ENCODE peak calls at places on chromosome 11, in ten cellular contexts. N, X, F, A, K, R, G, M, U and J are unnamed samples.

GRCh38 chr11:132244871-132245557 is 874.6 kb downstream of the NTM start:
- DNase-seq in N (no peak), X (no peak), F (no peak), A (no peak), K (no peak), R (no peak), G (no peak), M (no peak), U (no peak), J (no peak)

GRCh38 chr11:128513915-128514681 is 73.3 kb downstream of the ETS1 start:
- DNase-seq in N (no peak), X (no peak), F (no peak), A (no peak), K (no peak), R (peak; percentile 48), G (no peak), M (no peak), U (no peak), J (no peak)

GRCh38 chr11:32890843-32891656 is 1.6 kb upstream of the QSER1 start:
- DNase-seq in N (no peak), X (no peak), F (no peak), A (no peak), K (no peak), R (no peak), G (no peak), M (no peak), U (peak; percentile 19), J (no peak)

GRCh38 chr11:17839973-17840611 is 105.5 kb downstream of the KCNC1 start:
- DNase-seq in N (no peak), X (peak; percentile 75), F (no peak), A (no peak), K (no peak), R (peak; percentile 26), G (no peak), M (no peak), U (no peak), J (no peak)

GRCh38 chr11:14384338-14384737 is 25.4 kb upstream of the RRAS2 start:
- DNase-seq in N (no peak), X (no peak), F (no peak), A (no peak), K (no peak), R (peak; percentile 27), G (no peak), M (peak; percentile 84), U (no peak), J (no peak)

GRCh38 chr11:70128435-70128906 is 50.4 kb downstream of the ANO1 start:
- DNase-seq in N (no peak), X (peak; percentile 60), F (peak; percentile 22), A (no peak), K (no peak), R (peak; percentile 59), G (peak; percentile 39), M (no peak), U (no peak), J (peak; percentile 88)

GRCh38 chr11:1574256-1575242 is 2.5 kb upstream of the DUSP8 start:
- DNase-seq in N (no peak), X (peak; percentile 24), F (no peak), A (peak; percentile 82), K (peak; percentile 51), R (peak; percentile 16), G (no peak), M (peak; percentile 47), U (peak; percentile 77), J (no peak)

GRCh38 chr11:67371549-67372231 is 1.7 kb downstream of the CLCF1 start:
- DNase-seq in N (no peak), X (no peak), F (no peak), A (peak; percentile 77), K (no peak), R (peak; percentile 56), G (no peak), M (peak; percentile 61), U (no peak), J (peak; percentile 36)

GRCh38 chr11:79708319-79708928 is 267.6 kb upstream of the TENM4 start:
- DNase-seq in N (no peak), X (peak; percentile 49), F (peak; percentile 45), A (peak; percentile 63), K (peak; percentile 58), R (peak; percentile 26), G (no peak), M (peak; percentile 41), U (peak; percentile 13), J (no peak)

GRCh38 chr11:73167555-73167954 is 25.4 kb upstream of the FCHSD2 start:
- DNase-seq in N (no peak), X (no peak), F (no peak), A (no peak), K (no peak), R (no peak), G (no peak), M (no peak), U (no peak), J (no peak)
- H3K27ac ChIP-seq in N (no peak overlapping the region), X (no peak overlapping the region), F (no peak overlapping the region), A (no peak overlapping the region), K (no peak overlapping the region), R (no peak overlapping the region), G (no peak overlapping the region), M (no peak overlapping the region), U (no peak overlapping the region), J (peak overlapping the region; percentile 32)

GRCh38 chr11:75812542-75813040 is 2.4 kb upstream of the UVRAG start:
- DNase-seq in N (no peak), X (no peak), F (peak; percentile 18), A (no peak), K (no peak), R (no peak), G (no peak), M (no peak), U (no peak), J (no peak)
- H3K27ac ChIP-seq in N (no peak overlapping the region), X (no peak overlapping the region), F (no peak overlapping the region), A (peak overlapping the region; percentile 82), K (no peak overlapping the region), R (no peak overlapping the region), G (no peak overlapping the region), M (peak overlapping the region; percentile 95), U (no peak overlapping the region), J (no peak overlapping the region)

GRCh38 chr11:102286292-102286691 is 31.0 kb upstream of the BIRC3 start:
- DNase-seq in N (no peak), X (no peak), F (no peak), A (no peak), K (no peak), R (no peak), G (no peak), M (no peak), U (no peak), J (no peak)

GRCh38 chr11:102288745-102289083 is 28.6 kb upstream of the BIRC3 start:
- DNase-seq in N (no peak), X (no peak), F (no peak), A (no peak), K (no peak), R (no peak), G (no peak), M (no peak), U (no peak), J (no peak)

GRCh38 chr11:102291831-102292230 is 25.5 kb upstream of the BIRC3 start:
- DNase-seq in N (no peak), X (no peak), F (no peak), A (no peak), K (no peak), R (no peak), G (no peak), M (no peak), U (no peak), J (no peak)

GRCh38 chr11:102287963-102288744 is 29.1 kb upstream of the BIRC3 start:
- DNase-seq in N (peak; percentile 23), X (peak; percentile 70), F (peak; percentile 73), A (peak; percentile 88), K (peak; percentile 68), R (peak; percentile 70), G (no peak), M (peak; percentile 88), U (peak; percentile 37), J (no peak)

DNA sequence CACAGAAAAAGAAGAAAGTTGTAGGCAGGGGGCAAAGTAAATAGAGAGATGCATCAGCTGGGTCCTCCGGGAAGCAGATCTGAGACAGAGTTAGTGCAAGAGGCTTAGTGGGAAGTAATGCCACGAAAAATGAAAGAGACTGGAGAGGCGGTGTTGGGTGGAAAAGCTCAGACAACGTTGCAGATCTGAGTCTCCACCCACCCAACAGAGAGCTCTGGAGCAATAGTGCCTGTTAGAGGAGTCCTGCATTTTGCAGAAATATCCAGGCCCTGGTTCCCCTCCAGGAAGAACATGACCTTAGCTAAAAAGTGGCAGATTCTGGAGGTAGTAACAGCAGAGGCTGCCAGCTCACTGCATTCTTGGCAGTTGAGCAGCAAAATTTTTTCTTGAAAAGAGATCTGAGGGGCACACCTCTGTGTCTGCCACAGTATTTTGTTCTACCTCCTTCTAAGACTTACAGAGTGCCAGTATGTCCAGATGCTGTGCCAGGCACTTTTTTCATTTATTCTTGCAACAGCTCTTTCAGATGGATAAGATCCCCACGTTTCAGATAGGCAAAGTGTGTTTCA is 27.7 kb upstream of the BIRC3 start:
- DNase-seq in N (no peak), X (no peak), F (no peak), A (no peak), K (no peak), R (no peak), G (no peak), M (no peak), U (no peak), J (no peak)
- H3K27ac ChIP-seq in N (no peak overlapping the region), X (no peak overlapping the region), F (no peak overlapping the region), A (no peak overlapping the region), K (peak overlapping the region; percentile 66), R (no peak overlapping the region), G (peak overlapping the region; percentile 52), M (no peak overlapping the region), U (no peak overlapping the region), J (no peak overlapping the region)

GRCh38 chr11:125111341-125112234 is at the start of gene TMEM218:
- DNase-seq in N (peak; percentile 99), X (peak; percentile 99), F (peak; percentile 98), A (peak; percentile 99), K (peak; percentile 100), R (peak; percentile 99), G (peak; percentile 96), M (peak; percentile 100), U (peak; percentile 99), J (peak; percentile 100)

GRCh38 chr11:125114518-125114917 is 3.1 kb upstream of the TMEM218 start:
- DNase-seq in N (no peak), X (no peak), F (no peak), A (no peak), K (no peak), R (no peak), G (no peak), M (no peak), U (no peak), J (no peak)

GRCh38 chr11:125110506-125110905 is 920 bp downstream of the TMEM218 start:
- DNase-seq in N (no peak), X (no peak), F (no peak), A (no peak), K (no peak), R (peak; percentile 6), G (no peak), M (no peak), U (no peak), J (no peak)

GRCh38 chr11:125110996-125111340 is 458 bp downstream of the TMEM218 start:
- DNase-seq in N (peak; percentile 44), X (no peak), F (no peak), A (peak; percentile 26), K (no peak), R (no peak), G (no peak), M (no peak), U (peak; percentile 11), J (no peak)

GRCh38 chr11:125112235-125112604 is 794 bp upstream of the TMEM218 start:
- DNase-seq in N (no peak), X (no peak), F (no peak), A (no peak), K (no peak), R (no peak), G (no peak), M (no peak), U (no peak), J (no peak)
- H3K27ac ChIP-seq in N (peak overlapping the region; percentile 79), X (no peak overlapping the region), F (no peak overlapping the region), A (peak overlapping the region; percentile 16), K (peak overlapping the region; percentile 83), R (peak overlapping the region; percentile 50), G (no peak overlapping the region), M (no peak overlapping the region), U (peak overlapping the region; percentile 36), J (no peak overlapping the region)